ENCODE peak calls at places on chromosomes 1 and 21, in seven cellular contexts. K is osteocyte, Q is nephron progenitor cell, A is fibroblast of pulmonary artery, T is glutamatergic neuron, P is NB4, E is Calu3. B is an unnamed sample.

GRCh38 chr1:160157174-160157573 is 5.8 kb downstream of the ATP1A4 start:
- DNase-seq in A (no peak), K (no peak), T (no peak), P (no peak), E (no peak), Q (no peak), B (no peak)

GRCh38 chr1:50278352-50278878 is 144.8 kb downstream of the DMRTA2 start:
- DNase-seq in P (no peak), A (no peak), Q (peak; percentile 14), K (no peak), T (peak; percentile 19), E (no peak), B (no peak)

GRCh38 chr1:204104331-204105222 is 31.7 kb downstream of the SOX13 start:
- DNase-seq in E (peak; percentile 60), T (no peak), K (no peak), A (no peak), P (peak; percentile 60), Q (no peak), B (no peak)

GRCh38 chr21:42075686-42076471 is 4.8 kb downstream of the UMODL1 start:
- DNase-seq in P (no peak), A (no peak), T (no peak), K (no peak), E (no peak), Q (no peak), B (no peak)

GRCh38 chr1:85279463-85280080 is 3.1 kb upstream of the BCL10 start:
- DNase-seq in T (no peak), K (no peak), P (no peak), E (no peak), Q (no peak), A (no peak), B (no peak)

GRCh38 chr1:113459279-113459678 is 69.0 kb downstream of the MAGI3 start:
- DNase-seq in Q (no peak), P (no peak), T (no peak), K (no peak), E (no peak), A (peak; percentile 53), B (no peak)

GRCh38 chr21:23507501-23507900 is 2099.8 kb downstream of the MRPL39 start:
- DNase-seq in A (no peak), E (no peak), Q (no peak), K (no peak), P (no peak), T (no peak), B (no peak)

GRCh38 chr1:61092643-61093042 is 10.3 kb downstream of the NFIA start:
- DNase-seq in P (no peak), A (no peak), T (no peak), K (no peak), E (no peak), Q (no peak), B (no peak)

GRCh38 chr1:35656148-35656862 is 15.0 kb upstream of the PSMB2 start:
- DNase-seq in E (no peak), T (no peak), P (no peak), A (no peak), K (no peak), Q (no peak), B (no peak)

GRCh38 chr1:63199666-63200065 is 122.7 kb upstream of the FOXD3 start:
- DNase-seq in K (no peak), A (no peak), Q (peak; percentile 5), T (peak; percentile 30), E (no peak), P (no peak), B (no peak)

GRCh38 chr1:184163674-184164470 is 112.3 kb downstream of the TSEN15 start:
- DNase-seq in Q (no peak), E (no peak), P (peak; percentile 27), K (no peak), A (peak; percentile 56), T (no peak), B (no peak)

GRCh38 chr1:108643492-108644333 is 17.2 kb downstream of the HENMT1 start:
- DNase-seq in A (peak; percentile 88), T (no peak), P (peak; percentile 81), K (no peak), Q (no peak), E (peak; percentile 23), B (no peak)

GRCh38 chr1:44354840-44355581 is at the start of gene ERI3:
- DNase-seq in E (peak; percentile 96), A (peak; percentile 97), T (peak; percentile 96), K (peak; percentile 98), P (peak; percentile 97), Q (peak; percentile 95), B (peak; percentile 90)

GRCh38 chr21:46581780-46582307 is 23.0 kb downstream of the S100B start:
- DNase-seq in K (no peak), E (no peak), A (no peak), T (no peak), Q (no peak), P (no peak), B (no peak)

GRCh38 chr1:145918992-145919939 is 749 bp upstream of the PEX11B start:
- DNase-seq in E (peak; percentile 70), Q (peak; percentile 51), P (peak; percentile 61), A (peak; percentile 48), T (peak; percentile 46), K (no peak), B (no peak)

GRCh38 chr1:192448026-192448578 is 127.5 kb upstream of the RGS1 start:
- DNase-seq in T (no peak), A (no peak), E (no peak), K (no peak), Q (no peak), P (no peak), B (no peak)

GRCh38 chr1:14606632-14607031 is 8.1 kb downstream of the KAZN start:
- DNase-seq in E (no peak), T (no peak), P (peak; percentile 20), K (no peak), Q (no peak), A (no peak), B (no peak)
- TF ChIP-seq CTCF in E (no peak), T (no peak), P (peak; percentile 29), K (peak; percentile 29), Q (peak; percentile 44), A (no peak), B (peak; percentile 50)

DNA sequence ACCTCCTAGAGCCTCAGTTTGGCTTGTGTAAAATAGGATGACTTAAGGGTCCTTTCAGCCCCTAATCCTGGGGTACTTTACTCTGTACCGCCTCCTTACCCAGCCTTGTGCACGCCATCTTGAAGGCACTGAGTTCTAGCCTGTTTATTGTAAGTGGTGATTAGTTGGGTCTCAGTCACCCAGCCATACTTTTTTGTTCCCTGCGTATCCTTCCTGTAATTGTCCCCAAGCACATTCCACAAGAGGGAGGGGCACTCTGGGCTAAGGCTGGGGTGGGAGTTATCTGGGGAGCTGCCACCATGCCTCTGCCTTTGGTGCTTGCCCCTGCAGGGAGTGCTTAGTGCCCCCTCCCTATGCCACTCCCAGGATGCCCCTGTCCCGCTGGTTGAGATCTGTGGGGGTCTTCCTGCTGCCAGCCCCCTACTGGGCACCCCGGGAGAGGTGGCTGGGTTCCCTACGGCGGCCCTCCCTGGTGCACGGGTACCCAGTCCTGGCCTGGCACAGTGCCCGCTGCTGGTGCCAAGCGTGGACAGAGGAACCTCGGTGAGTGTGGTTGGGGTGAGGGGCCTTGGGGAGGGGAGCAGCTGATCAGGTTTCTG is 856 bp downstream of the FDPS start:
- DNase-seq in P (peak; percentile 19), K (no peak), T (no peak), A (no peak), E (peak; percentile 74), Q (no peak), B (no peak)
- TF ChIP-seq CTCF in P (no peak), K (no peak), T (no peak), A (no peak), E (no peak), Q (no peak), B (no peak)

GRCh38 chr21:39313042-39313456 is 383 bp downstream of the BRWD1 start:
- DNase-seq in Q (peak; percentile 47), K (peak; percentile 87), P (no peak), T (peak; percentile 53), A (no peak), E (no peak), B (no peak)

GRCh38 chr21:39312112-39313041 is 1.1 kb downstream of the BRWD1 start:
- DNase-seq in A (peak; percentile 93), P (peak; percentile 92), T (peak; percentile 90), E (peak; percentile 88), K (peak; percentile 95), Q (peak; percentile 92), B (peak; percentile 92)

GRCh38 chr21:39315603-39316002 is 2.2 kb upstream of the BRWD1 start:
- DNase-seq in Q (no peak), T (no peak), P (no peak), E (no peak), A (no peak), K (peak; percentile 2), B (no peak)

GRCh38 chr21:39314155-39315027 is 959 bp upstream of the BRWD1 start:
- DNase-seq in Q (peak; percentile 61), P (peak; percentile 75), E (peak; percentile 16), K (no peak), A (peak; percentile 69), T (no peak), B (no peak)

DNA sequence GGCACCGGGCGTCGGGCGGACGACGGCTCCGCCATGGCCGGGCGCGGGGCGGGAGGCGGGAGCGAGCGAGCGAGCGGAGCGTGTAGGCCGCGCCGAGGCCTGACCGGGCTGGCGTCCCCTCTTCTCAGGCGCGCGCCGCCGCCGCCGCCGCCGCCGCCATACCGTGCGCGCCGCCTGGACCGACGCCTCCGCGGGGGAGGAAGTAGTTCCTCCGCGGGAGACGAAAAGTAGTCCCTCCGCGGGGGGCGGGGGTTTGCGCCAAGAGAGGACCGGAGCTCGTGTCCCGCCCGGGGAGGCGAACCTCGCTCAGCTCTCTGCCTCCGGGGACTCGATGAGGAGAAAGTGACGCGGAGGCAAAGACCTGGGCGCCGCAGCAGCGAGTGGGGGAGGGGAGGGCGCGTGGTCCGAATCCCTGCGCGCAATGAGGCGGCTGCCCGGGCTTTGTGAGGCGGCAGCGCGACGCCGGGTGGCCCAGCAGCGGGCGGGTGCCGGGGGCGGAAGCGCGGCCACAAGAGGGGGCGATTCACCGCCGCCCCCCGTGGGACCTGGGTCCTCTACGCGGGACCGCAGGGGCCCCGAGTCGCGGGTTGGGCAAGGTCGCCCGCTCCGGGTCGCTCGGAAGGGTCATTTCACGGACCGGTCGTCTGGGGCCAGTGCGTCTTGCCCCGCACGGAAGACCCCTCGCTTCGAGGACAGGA is at the start of gene BRWD1:
- DNase-seq in P (peak; percentile 92), A (peak; percentile 84), K (peak; percentile 92), E (peak; percentile 81), Q (peak; percentile 83), T (peak; percentile 89), B (peak; percentile 78)
- TF ChIP-seq CTCF in P (peak; percentile 12), A (no peak), K (peak; percentile 50), E (no peak), Q (peak; percentile 15), T (peak; percentile 32), B (peak; percentile 49)

DNA sequence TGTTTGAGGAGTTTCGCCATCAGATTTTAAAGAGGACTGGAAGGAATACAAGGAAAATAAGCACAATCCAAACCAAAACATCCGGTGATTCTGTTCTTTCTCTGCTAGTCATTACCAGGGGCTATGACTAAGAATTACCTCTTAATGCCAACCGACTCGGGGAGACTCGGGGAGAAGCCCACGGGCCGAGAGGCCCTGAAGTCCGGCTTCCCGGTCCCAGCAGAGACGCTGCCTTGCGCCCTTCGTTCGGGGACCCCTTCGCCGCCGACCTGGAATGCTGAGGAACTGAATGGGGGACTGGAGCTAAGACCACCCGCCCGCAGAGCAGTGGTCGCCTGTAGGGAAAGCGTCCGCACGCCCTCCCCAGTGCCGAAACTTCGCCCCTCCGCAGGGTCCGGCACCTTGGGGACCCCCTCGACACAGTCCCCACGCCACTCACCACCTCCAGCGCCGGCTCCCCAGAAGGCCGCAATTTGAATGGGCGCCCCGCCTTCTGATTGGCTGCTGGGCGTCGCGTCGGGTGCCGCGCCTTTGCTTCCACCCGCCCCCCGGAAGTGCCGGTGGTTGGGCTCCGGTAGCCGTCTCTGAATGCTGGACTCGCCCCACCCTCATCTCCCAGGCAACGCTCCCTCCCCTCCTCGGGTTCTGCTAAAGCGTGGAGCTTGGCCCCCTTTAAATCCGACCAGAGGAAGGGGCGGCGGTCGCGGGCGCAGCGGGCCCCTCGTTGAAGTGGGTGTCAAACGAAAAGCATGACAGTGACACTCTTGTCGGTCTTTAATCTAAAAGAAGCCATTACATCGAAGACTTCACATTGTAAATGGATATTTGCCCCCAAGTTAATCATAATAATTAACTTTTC is at the start of gene KIF14:
- DNase-seq in P (peak; percentile 97), Q (peak; percentile 93), T (peak; percentile 93), K (peak; percentile 96), E (peak; percentile 98), A (peak; percentile 88), B (peak; percentile 91)
- TF ChIP-seq CTCF in P (no peak), Q (no peak), T (no peak), K (no peak), E (no peak), A (no peak), B (no peak)

B was measured in neural crest cell.